ENCODE peak calls at places on chromosomes 3 and 15, in four cellular contexts. One of them, this sample, is unnamed.

GRCh38 chr3:186154641-186155040 is 45.8 kb upstream of the ETV5 start:
- DNase-seq in IMR-90: no peak
- DNase-seq in H9: no peak
- DNase-seq in neuronal stem cell: no peak
- DNase-seq in this sample: no peak

GRCh38 chr15:84924074-84924700 is 39.7 kb downstream of the SLC28A1 start:
- DNase-seq in IMR-90: no peak
- DNase-seq in H9: no peak
- DNase-seq in neuronal stem cell: no peak
- DNase-seq in this sample: no peak

GRCh38 chr3:71690222-71690821 is 34.9 kb downstream of the EIF4E3 start:
- DNase-seq in IMR-90: peak
- DNase-seq in H9: no peak
- DNase-seq in neuronal stem cell: no peak
- DNase-seq in this sample: peak

GRCh38 chr3:112084980-112085697 is 1.1 kb upstream of the C3orf52 start:
- DNase-seq in IMR-90: no peak
- DNase-seq in H9: no peak
- DNase-seq in neuronal stem cell: no peak
- DNase-seq in this sample: no peak

GRCh38 chr15:68667800-68668625 is 89.2 kb downstream of the CORO2B start:
- DNase-seq in IMR-90: no peak
- DNase-seq in H9: peak
- DNase-seq in neuronal stem cell: no peak
- DNase-seq in this sample: no peak

GRCh38 chr3:150763841-150764483 is 993 bp upstream of the SIAH2 start:
- DNase-seq in IMR-90: peak
- DNase-seq in H9: peak
- DNase-seq in neuronal stem cell: peak
- DNase-seq in this sample: peak

GRCh38 chr3:18438586-18438985 is 13.4 kb upstream of the SATB1 start:
- DNase-seq in IMR-90: no peak
- DNase-seq in H9: no peak
- DNase-seq in neuronal stem cell: no peak
- DNase-seq in this sample: no peak

GRCh38 chr3:129440648-129441190 is 695 bp downstream of the IFT122 start:
- DNase-seq in IMR-90: no peak
- DNase-seq in H9: no peak
- DNase-seq in neuronal stem cell: no peak
- DNase-seq in this sample: no peak

GRCh38 chr15:88790486-88790885 is 12.8 kb upstream of the ACAN start:
- DNase-seq in IMR-90: no peak
- DNase-seq in H9: no peak
- DNase-seq in neuronal stem cell: no peak
- DNase-seq in this sample: no peak

GRCh38 chr15:82137261-82137660 is 91.4 kb upstream of the MEX3B start:
- DNase-seq in IMR-90: no peak
- DNase-seq in H9: no peak
- DNase-seq in neuronal stem cell: no peak
- DNase-seq in this sample: no peak

GRCh38 chr3:142889263-142890014 is 556 bp upstream of the PCOLCE2 start:
- DNase-seq in IMR-90: no peak
- DNase-seq in H9: no peak
- DNase-seq in neuronal stem cell: no peak
- DNase-seq in this sample: no peak

GRCh38 chr3:11423868-11424267 is 151.7 kb downstream of the ATG7 start:
- DNase-seq in IMR-90: no peak
- DNase-seq in H9: no peak
- DNase-seq in neuronal stem cell: no peak
- DNase-seq in this sample: no peak
- H4K8ac ChIP-seq in IMR-90: no peak
- H4K8ac ChIP-seq in H9: no peak
- H4K8ac ChIP-seq in neuronal stem cell: no peak
- H4K8ac ChIP-seq in this sample: no peak

GRCh38 chr15:50783895-50784294 is 18.4 kb upstream of the SPPL2A start:
- DNase-seq in IMR-90: no peak
- DNase-seq in H9: no peak
- DNase-seq in neuronal stem cell: no peak
- DNase-seq in this sample: peak
- H4K8ac ChIP-seq in IMR-90: no peak
- H4K8ac ChIP-seq in H9: no peak
- H4K8ac ChIP-seq in neuronal stem cell: no peak
- H4K8ac ChIP-seq in this sample: no peak

DNA sequence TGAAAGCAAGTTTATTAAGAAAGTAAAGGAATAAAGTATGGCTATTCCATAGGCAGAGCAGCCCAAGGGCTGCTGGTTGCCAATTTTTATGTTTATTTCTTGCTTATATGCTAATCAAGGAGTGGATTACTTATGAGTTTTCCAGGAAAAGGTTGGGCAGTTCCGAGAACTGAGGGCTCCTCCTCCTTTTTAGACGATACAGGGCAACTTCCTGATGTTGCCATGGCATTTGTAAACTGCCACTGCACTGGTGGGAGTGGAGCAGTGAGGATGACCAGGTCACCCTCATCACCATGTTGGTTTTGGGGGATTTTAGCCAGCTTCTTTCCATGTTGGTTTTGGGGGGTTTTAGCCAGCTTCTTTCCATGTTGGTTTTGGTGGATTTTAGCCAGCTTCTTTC is 40.3 kb upstream of the TM4SF19 start:
- DNase-seq in IMR-90: no peak
- DNase-seq in H9: no peak
- DNase-seq in neuronal stem cell: no peak
- DNase-seq in this sample: no peak
- H4K8ac ChIP-seq in IMR-90: no peak
- H4K8ac ChIP-seq in H9: no peak
- H4K8ac ChIP-seq in neuronal stem cell: no peak
- H4K8ac ChIP-seq in this sample: no peak

GRCh38 chr3:134030382-134030753 is 643 bp upstream of the SLCO2A1 start:
- DNase-seq in IMR-90: no peak
- DNase-seq in H9: no peak
- DNase-seq in neuronal stem cell: no peak
- DNase-seq in this sample: no peak

GRCh38 chr3:134029256-134029733 is 430 bp downstream of the SLCO2A1 start:
- DNase-seq in IMR-90: peak
- DNase-seq in H9: peak
- DNase-seq in neuronal stem cell: no peak
- DNase-seq in this sample: peak

GRCh38 chr3:134029734-134030381 is at the start of gene SLCO2A1:
- DNase-seq in IMR-90: peak
- DNase-seq in H9: peak
- DNase-seq in neuronal stem cell: peak
- DNase-seq in this sample: peak

GRCh38 chr3:134027631-134028030 is 2.1 kb downstream of the SLCO2A1 start:
- DNase-seq in IMR-90: no peak
- DNase-seq in H9: no peak
- DNase-seq in neuronal stem cell: no peak
- DNase-seq in this sample: no peak

DNA sequence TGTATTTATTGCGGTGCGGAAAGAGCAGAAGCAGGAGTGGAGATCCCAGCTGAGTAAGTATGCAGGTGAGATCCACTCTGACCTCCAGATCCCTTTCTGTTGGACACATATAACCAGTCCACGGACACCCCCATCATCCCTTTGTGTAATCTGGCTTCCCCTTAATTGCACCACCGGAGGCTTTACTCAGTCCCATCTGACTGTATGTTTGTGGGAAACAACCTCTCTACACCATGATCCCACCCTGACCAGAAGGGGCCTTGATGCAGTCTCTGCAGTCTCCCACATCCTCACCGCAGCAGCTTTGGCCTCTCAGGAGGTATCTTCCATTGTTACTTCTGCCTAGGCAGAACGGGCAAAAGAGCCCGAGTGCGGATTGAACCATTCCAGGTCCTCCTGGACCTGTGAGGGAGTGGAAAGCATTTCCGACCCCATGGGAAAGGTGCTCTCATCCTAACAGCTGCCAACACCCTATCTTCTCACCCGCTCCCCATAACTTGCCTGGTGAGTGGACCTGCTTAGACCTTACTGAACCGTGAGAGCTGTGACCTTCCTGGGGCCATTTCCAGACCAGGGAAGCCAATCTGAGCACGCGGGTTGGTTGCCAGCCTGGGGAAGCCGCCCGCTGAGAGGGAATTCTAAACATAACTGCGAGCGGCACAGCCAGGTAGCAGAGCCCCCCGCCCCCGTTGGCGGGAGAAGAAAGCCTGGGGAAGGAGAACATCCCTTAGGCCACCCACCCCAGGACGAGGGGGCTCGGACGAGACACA is 1.1 kb downstream of the SLCO2A1 start:
- DNase-seq in IMR-90: no peak
- DNase-seq in H9: no peak
- DNase-seq in neuronal stem cell: no peak
- DNase-seq in this sample: no peak
- H4K8ac ChIP-seq in IMR-90: no peak
- H4K8ac ChIP-seq in H9: no peak
- H4K8ac ChIP-seq in neuronal stem cell: no peak
- H4K8ac ChIP-seq in this sample: no peak

GRCh38 chr3:179324270-179324754 is 1.5 kb downstream of the ZNF639 start:
- DNase-seq in IMR-90: peak
- DNase-seq in H9: no peak
- DNase-seq in neuronal stem cell: no peak
- DNase-seq in this sample: peak

GRCh38 chr3:179318876-179319275 is 4.0 kb upstream of the ZNF639 start:
- DNase-seq in IMR-90: no peak
- DNase-seq in H9: no peak
- DNase-seq in neuronal stem cell: no peak
- DNase-seq in this sample: no peak

GRCh38 chr3:179321585-179322322 is 1.1 kb upstream of the ZNF639 start:
- DNase-seq in IMR-90: peak
- DNase-seq in H9: no peak
- DNase-seq in neuronal stem cell: no peak
- DNase-seq in this sample: peak

GRCh38 chr3:179322481-179323196 is at the start of gene ZNF639:
- DNase-seq in IMR-90: peak
- DNase-seq in H9: peak
- DNase-seq in neuronal stem cell: peak
- DNase-seq in this sample: peak

GRCh38 chr3:179323197-179323901 is 518 bp downstream of the ZNF639 start:
- DNase-seq in IMR-90: peak
- DNase-seq in H9: peak
- DNase-seq in neuronal stem cell: peak
- DNase-seq in this sample: peak
- H4K8ac ChIP-seq in IMR-90: peak
- H4K8ac ChIP-seq in H9: no peak
- H4K8ac ChIP-seq in neuronal stem cell: no peak
- H4K8ac ChIP-seq in this sample: peak

GRCh38 chr3:160755776-160756304 is at the start of gene PPM1L:
- DNase-seq in IMR-90: peak
- DNase-seq in H9: no peak
- DNase-seq in neuronal stem cell: peak
- DNase-seq in this sample: peak
- H4K8ac ChIP-seq in IMR-90: peak
- H4K8ac ChIP-seq in H9: no peak
- H4K8ac ChIP-seq in neuronal stem cell: peak
- H4K8ac ChIP-seq in this sample: peak